ENCODE peak calls at places on chromosomes 4 and X, in nine cellular contexts. T is HL-60, Y is A549, O is GM23338, H is HCT116, C is K562, I is SK-N-SH, B is GM12878, P is Panc1. N is an unnamed sample.

GRCh38 chr4:126172126-126172525 is 857.4 kb downstream of the FAT4 start:
- DNase-seq in T (no peak), Y (no peak), O (no peak), H (no peak), C (no peak), I (no peak), B (peak), P (no peak), N (no peak)

GRCh38 chrX:45154033-45154360 is 46.7 kb downstream of the DIPK2B start:
- DNase-seq in T (no peak), Y (no peak), O (no peak), H (no peak), C (no peak), I (no peak), B (no peak), P (no peak), N (no peak)

GRCh38 chrX:16357902-16358301 is 190.6 kb downstream of the MAGEB17 start:
- DNase-seq in T (no peak), Y (no peak), O (no peak), H (no peak), C (no peak), I (no peak), B (no peak), P (no peak), N (no peak)

GRCh38 chrX:39843318-39843717 is 254.4 kb downstream of the BCOR start:
- DNase-seq in T (no peak), Y (no peak), O (no peak), H (no peak), C (no peak), I (no peak), B (no peak), P (no peak), N (no peak)

GRCh38 chr4:139550724-139551429 is 5.1 kb downstream of the SETD7 start:
- DNase-seq in T (no peak), Y (no peak), O (peak), H (no peak), C (no peak), I (no peak), B (no peak), P (no peak), N (no peak)

GRCh38 chrX:45300638-45301037 is 100.0 kb upstream of the DIPK2B start:
- DNase-seq in T (no peak), Y (no peak), O (no peak), H (no peak), C (no peak), I (no peak), B (no peak), P (no peak), N (no peak)

GRCh38 chr4:680931-681645 is 6.7 kb downstream of the MYL5 start:
- DNase-seq in T (no peak), Y (no peak), O (peak), H (no peak), C (peak), I (peak), B (no peak), P (no peak), N (no peak)

GRCh38 chr4:10582059-10582686 is 102.4 kb downstream of the CLNK start:
- DNase-seq in T (peak), Y (peak), O (peak), H (peak), C (peak), I (peak), B (no peak), P (peak), N (peak)

GRCh38 chr4:99008051-99008450 is 12.5 kb downstream of the METAP1 start:
- DNase-seq in T (no peak), Y (no peak), O (no peak), H (no peak), C (no peak), I (no peak), B (no peak), P (no peak), N (no peak)

GRCh38 chr4:40231464-40231863 is 34.6 kb downstream of the RHOH start:
- DNase-seq in T (no peak), Y (no peak), O (no peak), H (no peak), C (no peak), I (no peak), B (no peak), P (no peak), N (no peak)

GRCh38 chr4:40227284-40227683 is 30.5 kb downstream of the RHOH start:
- DNase-seq in T (no peak), Y (no peak), O (no peak), H (no peak), C (no peak), I (no peak), B (peak), P (no peak), N (no peak)

GRCh38 chr4:40225497-40225896 is 28.7 kb downstream of the RHOH start:
- DNase-seq in T (no peak), Y (no peak), O (no peak), H (no peak), C (no peak), I (no peak), B (no peak), P (no peak), N (no peak)

GRCh38 chr4:40232610-40233009 is 35.8 kb downstream of the RHOH start:
- DNase-seq in T (no peak), Y (no peak), O (no peak), H (no peak), C (no peak), I (no peak), B (no peak), P (no peak), N (no peak)

DNA sequence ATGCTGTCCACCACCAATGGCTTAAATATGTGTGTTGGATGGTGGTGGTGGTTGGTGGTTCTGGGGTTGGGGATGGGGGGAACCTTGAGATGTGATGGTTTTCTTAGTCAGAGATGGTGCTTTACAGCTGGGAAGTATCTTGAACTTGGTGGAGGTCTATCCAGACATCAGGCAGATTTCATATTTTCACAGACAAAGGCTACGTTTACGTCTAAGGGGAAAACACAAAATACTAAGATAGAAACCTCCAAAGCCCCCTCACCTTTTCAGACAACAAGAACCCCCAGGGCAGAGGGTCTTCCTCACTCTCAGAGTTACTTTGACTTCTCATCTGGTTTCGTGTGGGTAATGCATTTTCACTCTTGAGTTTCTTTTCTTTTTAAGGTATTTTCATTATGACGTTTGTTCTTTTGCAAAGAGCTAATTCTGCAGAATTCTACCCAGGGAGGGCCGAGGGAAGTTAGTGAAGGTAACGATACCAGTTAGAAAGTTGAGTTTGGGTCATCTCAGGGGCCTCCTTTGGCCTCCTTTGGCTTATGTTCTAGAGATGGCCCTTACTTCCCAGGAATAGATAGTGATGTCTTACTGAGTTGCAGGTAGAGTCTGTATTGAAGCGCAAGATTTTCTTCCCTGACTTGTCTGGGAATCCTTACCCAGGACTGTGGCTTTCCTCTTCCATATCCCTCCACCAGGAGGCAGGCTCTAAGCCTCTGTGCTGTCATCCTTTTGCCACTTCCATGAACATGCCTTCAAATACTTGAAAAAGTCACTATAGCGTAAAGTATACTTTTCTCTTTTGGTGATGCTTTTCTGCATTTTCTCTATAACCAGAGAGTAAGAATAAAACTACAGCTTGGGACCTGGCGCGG is 31.9 kb downstream of the RHOH start:
- DNase-seq in T (no peak), Y (no peak), O (peak), H (no peak), C (peak), I (no peak), B (peak), P (no peak), N (no peak)
- TF ChIP-seq REST in T (no peak), Y (no peak), O (no peak), H (no peak), C (no peak), I (no peak), B (no peak), P (no peak), N (no peak)

GRCh38 chr4:108129226-108129625 is 39.5 kb downstream of the LEF1 start:
- DNase-seq in T (no peak), Y (no peak), O (no peak), H (no peak), C (no peak), I (no peak), B (no peak), P (no peak), N (no peak)
- TF ChIP-seq REST in T (no peak), Y (no peak), O (no peak), H (no peak), C (no peak), I (no peak), B (no peak), P (no peak), N (no peak)

GRCh38 chr4:137955615-137956014 is 286.5 kb downstream of the SLC7A11 start:
- DNase-seq in T (no peak), Y (no peak), O (no peak), H (no peak), C (no peak), I (no peak), B (no peak), P (no peak), N (no peak)

GRCh38 chr4:137961051-137961438 is 281.1 kb downstream of the SLC7A11 start:
- DNase-seq in T (peak), Y (no peak), O (no peak), H (no peak), C (no peak), I (peak), B (no peak), P (no peak), N (no peak)

GRCh38 chr4:137956256-137956655 is 285.9 kb downstream of the SLC7A11 start:
- DNase-seq in T (no peak), Y (no peak), O (no peak), H (no peak), C (no peak), I (no peak), B (no peak), P (no peak), N (no peak)

DNA sequence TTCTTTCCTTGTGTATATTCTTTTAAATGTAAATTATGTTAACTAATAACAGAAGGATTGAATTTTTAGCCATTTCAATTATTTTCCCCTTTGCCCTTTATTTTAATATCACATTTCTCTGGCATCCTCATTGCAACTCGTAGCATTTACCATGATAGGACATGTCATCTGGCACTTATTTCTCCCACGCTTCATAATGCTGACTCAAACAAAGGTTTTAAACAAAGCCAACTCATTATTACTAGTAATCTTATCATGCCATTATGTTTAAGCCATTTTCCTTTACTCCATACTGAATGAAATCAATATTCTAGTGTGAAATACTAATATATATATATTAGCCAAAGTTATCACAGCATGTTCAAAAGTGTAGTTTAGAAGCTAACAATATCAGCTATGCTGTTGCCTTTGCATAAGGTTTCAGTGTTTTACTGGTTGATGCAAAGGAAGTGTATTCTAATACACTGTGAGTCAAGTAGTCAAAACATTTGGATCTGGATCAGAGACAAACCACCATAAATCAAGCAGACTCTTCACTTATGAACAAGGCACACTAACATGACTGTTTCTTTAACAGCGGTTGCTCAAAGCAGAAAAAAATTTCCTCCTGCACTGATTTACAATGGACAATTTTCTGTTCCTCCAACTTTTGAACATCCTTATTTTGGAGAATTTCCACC is 281.6 kb downstream of the SLC7A11 start:
- DNase-seq in T (no peak), Y (no peak), O (no peak), H (no peak), C (no peak), I (no peak), B (no peak), P (no peak), N (no peak)
- TF ChIP-seq REST in T (no peak), Y (no peak), O (no peak), H (no peak), C (no peak), I (no peak), B (no peak), P (no peak), N (no peak)

GRCh38 chr4:89660444-89660843 is 176.5 kb downstream of the SNCA start:
- DNase-seq in T (no peak), Y (no peak), O (no peak), H (no peak), C (no peak), I (no peak), B (no peak), P (no peak), N (no peak)

GRCh38 chr4:89661490-89661889 is 175.5 kb downstream of the SNCA start:
- DNase-seq in T (no peak), Y (no peak), O (peak), H (no peak), C (no peak), I (no peak), B (no peak), P (no peak), N (no peak)

GRCh38 chr4:89660851-89661250 is 176.1 kb downstream of the SNCA start:
- DNase-seq in T (no peak), Y (no peak), O (no peak), H (no peak), C (no peak), I (no peak), B (no peak), P (no peak), N (no peak)

GRCh38 chr4:89664521-89664920 is 172.4 kb downstream of the SNCA start:
- DNase-seq in T (no peak), Y (no peak), O (no peak), H (no peak), C (no peak), I (no peak), B (no peak), P (no peak), N (no peak)

GRCh38 chr4:89665662-89666061 is 171.3 kb downstream of the SNCA start:
- DNase-seq in T (no peak), Y (no peak), O (no peak), H (no peak), C (no peak), I (no peak), B (no peak), P (no peak), N (no peak)
- TF ChIP-seq REST in T (no peak), Y (no peak), O (no peak), H (no peak), C (no peak), I (no peak), B (no peak), P (no peak), N (no peak)

GRCh38 chr4:116881077-116881476 is 204.3 kb downstream of the TRAM1L1 start:
- DNase-seq in T (no peak), Y (no peak), O (no peak), H (no peak), C (no peak), I (no peak), B (no peak), P (no peak), N (no peak)
- TF ChIP-seq REST in T (no peak), Y (no peak), O (no peak), H (no peak), C (no peak), I (no peak), B (no peak), P (no peak), N (no peak)

GRCh38 chr4:2835978-2836377 is 7.7 kb upstream of the ADD1 start:
- DNase-seq in T (no peak), Y (no peak), O (no peak), H (no peak), C (no peak), I (no peak), B (no peak), P (no peak), N (no peak)
- TF ChIP-seq REST in T (no peak), Y (no peak), O (no peak), H (no peak), C (no peak), I (no peak), B (no peak), P (no peak), N (no peak)

GRCh38 chr4:107893171-107894137 is 37.9 kb upstream of the CYP2U1 start:
- DNase-seq in T (no peak), Y (no peak), O (no peak), H (no peak), C (no peak), I (no peak), B (no peak), P (no peak), N (no peak)

GRCh38 chr4:107894138-107894603 is 37.2 kb upstream of the CYP2U1 start:
- DNase-seq in T (no peak), Y (no peak), O (no peak), H (no peak), C (no peak), I (no peak), B (no peak), P (no peak), N (no peak)

GRCh38 chr4:107890779-107891178 is 40.6 kb upstream of the CYP2U1 start:
- DNase-seq in T (no peak), Y (no peak), O (peak), H (no peak), C (no peak), I (no peak), B (no peak), P (no peak), N (no peak)

GRCh38 chr4:107888237-107888636 is 43.1 kb upstream of the CYP2U1 start:
- DNase-seq in T (no peak), Y (no peak), O (peak), H (no peak), C (peak), I (no peak), B (no peak), P (no peak), N (no peak)

DNA sequence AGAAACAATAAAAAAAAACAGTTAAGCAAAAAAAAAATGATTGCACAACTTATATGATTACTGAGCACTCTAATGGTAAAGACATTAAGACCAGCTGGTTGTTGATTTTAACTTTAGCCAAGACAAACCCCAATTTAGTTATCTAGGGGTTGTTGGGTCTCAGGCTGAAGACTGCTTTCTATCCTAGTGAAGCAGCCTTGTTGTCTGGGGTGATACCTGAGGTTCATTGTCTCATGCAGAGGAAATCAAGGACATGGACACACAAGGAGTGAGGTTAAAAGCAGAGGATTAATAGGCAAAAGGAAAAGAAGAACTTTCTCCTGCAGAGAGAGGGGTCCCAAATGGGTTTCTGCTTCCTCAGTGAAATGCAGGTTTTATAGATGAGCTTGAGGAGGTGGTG is 40.0 kb upstream of the CYP2U1 start:
- DNase-seq in T (no peak), Y (no peak), O (peak), H (no peak), C (no peak), I (no peak), B (no peak), P (no peak), N (no peak)
- TF ChIP-seq REST in T (no peak), Y (no peak), O (no peak), H (no peak), C (no peak), I (no peak), B (no peak), P (no peak), N (no peak)

N was measured in HepG2.